ENCODE peak calls at places on chromosomes 12 and 14, in ten cellular contexts. B, U, K, R, G, N, D, T, C and Y are unnamed samples.

GRCh38 chr12:44193281-44193680 is 357.4 kb downstream of the TMEM117 start:
- DNase-seq in B (no peak), U (no peak), K (no peak), R (no peak), G (no peak), N (peak; percentile 0), D (no peak), T (no peak), C (no peak), Y (no peak)

GRCh38 chr12:94762259-94762942 is 112.0 kb upstream of the TMCC3 start:
- DNase-seq in B (no peak), U (no peak), K (no peak), R (no peak), G (no peak), N (no peak), D (no peak), T (no peak), C (no peak), Y (no peak)

GRCh38 chr12:52924764-52925716 is 20.2 kb upstream of the KRT8 start:
- DNase-seq in B (no peak), U (peak; percentile 81), K (no peak), R (peak; percentile 80), G (no peak), N (peak; percentile 96), D (no peak), T (no peak), C (no peak), Y (no peak)

GRCh38 chr12:84497819-84498218 is 414.8 kb downstream of the SLC6A15 start:
- DNase-seq in B (no peak), U (no peak), K (no peak), R (no peak), G (no peak), N (peak; percentile 2), D (no peak), T (peak; percentile 18), C (no peak), Y (no peak)

GRCh38 chr14:99636487-99636886 is 8.4 kb upstream of the HHIPL1 start:
- DNase-seq in B (no peak), U (no peak), K (no peak), R (no peak), G (no peak), N (no peak), D (no peak), T (no peak), C (no peak), Y (no peak)

GRCh38 chr14:68782091-68782981 is 10.5 kb downstream of the ZFP36L1 start:
- DNase-seq in B (no peak), U (no peak), K (no peak), R (no peak), G (no peak), N (no peak), D (peak; percentile 34), T (no peak), C (no peak), Y (no peak)

GRCh38 chr12:2212971-2213869 is 160.4 kb downstream of the CACNA1C start:
- DNase-seq in B (no peak), U (peak; percentile 8), K (peak; percentile 38), R (no peak), G (no peak), N (no peak), D (no peak), T (peak; percentile 2), C (no peak), Y (peak; percentile 20)

GRCh38 chr12:75120202-75120774 is 89.4 kb downstream of the KCNC2 start:
- DNase-seq in B (no peak), U (peak; percentile 43), K (no peak), R (no peak), G (no peak), N (no peak), D (no peak), T (no peak), C (no peak), Y (no peak)

GRCh38 chr14:73472182-73473114 is 14.1 kb upstream of the NUMB start:
- DNase-seq in B (no peak), U (peak; percentile 77), K (no peak), R (no peak), G (no peak), N (peak; percentile 67), D (no peak), T (peak; percentile 74), C (peak; percentile 69), Y (peak; percentile 33)

GRCh38 chr14:56153271-56153670 is 35.1 kb downstream of the PELI2 start:
- DNase-seq in B (no peak), U (peak; percentile 23), K (no peak), R (no peak), G (no peak), N (peak; percentile 37), D (no peak), T (no peak), C (no peak), Y (no peak)

GRCh38 chr12:101891462-101891971 is 14.1 kb downstream of the DRAM1 start:
- DNase-seq in B (no peak), U (peak; percentile 79), K (no peak), R (peak; percentile 47), G (no peak), N (peak; percentile 87), D (no peak), T (no peak), C (no peak), Y (no peak)

GRCh38 chr12:6953417-6954315 is 2.5 kb downstream of the PTPN6 start:
- DNase-seq in B (peak; percentile 47), U (no peak), K (no peak), R (peak; percentile 76), G (peak; percentile 55), N (peak; percentile 36), D (peak; percentile 71), T (no peak), C (peak; percentile 80), Y (no peak)

GRCh38 chr14:68638817-68639517 is 153.9 kb downstream of the ZFP36L1 start:
- DNase-seq in B (no peak), U (no peak), K (no peak), R (no peak), G (no peak), N (no peak), D (no peak), T (no peak), C (no peak), Y (no peak)